ENCODE peak calls at places on chromosomes 12 and 14, in eight cellular contexts. O is cardiac muscle cell, R is keratinocyte, F is adipocyte, X is thoracic aorta, Y is astrocyte of the cerebellum, T is NT2/D1, H is Caco-2. V is an unnamed sample.

GRCh38 chr12:77888611-77889010 is 57.9 kb downstream of the NAV3 start:
- DNase-seq in O (no peak), R (peak; percentile 70), F (peak; percentile 47), X (no peak), Y (peak; percentile 51), T (no peak), H (no peak), V (no peak)

GRCh38 chr14:57390806-57391562 is 598 bp downstream of the NAA30 start:
- DNase-seq in O (peak; percentile 58), R (no peak), F (peak; percentile 63), X (no peak), Y (no peak), T (no peak), H (peak; percentile 42), V (no peak)

GRCh38 chr12:122491991-122492390 is 8.7 kb downstream of the ZCCHC8 start:
- DNase-seq in O (no peak), R (no peak), F (no peak), X (no peak), Y (no peak), T (no peak), H (no peak), V (no peak)

GRCh38 chr12:29309320-29309902 is 71.6 kb downstream of the ERGIC2 start:
- DNase-seq in O (peak; percentile 13), R (no peak), F (peak; percentile 67), X (no peak), Y (no peak), T (no peak), H (no peak), V (peak; percentile 7)

GRCh38 chr12:50597200-50598195 is 92.7 kb downstream of the DIP2B start:
- DNase-seq in O (no peak), R (peak; percentile 61), F (peak; percentile 71), X (peak; percentile 5), Y (no peak), T (no peak), H (no peak), V (peak; percentile 19)

GRCh38 chr12:100267603-100268281 is 765 bp downstream of the SCYL2 start:
- DNase-seq in O (no peak), R (no peak), F (peak; percentile 68), X (no peak), Y (no peak), T (no peak), H (no peak), V (no peak)

GRCh38 chr12:78375461-78375860 is 489.1 kb upstream of the SYT1 start:
- DNase-seq in O (no peak), R (no peak), F (no peak), X (no peak), Y (no peak), T (no peak), H (no peak), V (no peak)

GRCh38 chr12:109461846-109462766 is 15.0 kb downstream of the KCTD10 start:
- DNase-seq in O (peak; percentile 69), R (peak; percentile 35), F (peak; percentile 98), X (peak; percentile 78), Y (peak; percentile 82), T (no peak), H (peak; percentile 79), V (no peak)

GRCh38 chr14:35393826-35394225 is 10.7 kb downstream of the NFKBIA start:
- DNase-seq in O (no peak), R (no peak), F (no peak), X (no peak), Y (no peak), T (no peak), H (no peak), V (no peak)

GRCh38 chr14:71651228-71651627 is 281.0 kb upstream of the RGS6 start:
- DNase-seq in O (no peak), R (no peak), F (peak; percentile 86), X (peak; percentile 10), Y (peak; percentile 84), T (no peak), H (no peak), V (peak; percentile 11)

GRCh38 chr12:25694072-25694471 is 141.0 kb upstream of the LMNTD1 start:
- DNase-seq in O (no peak), R (no peak), F (peak; percentile 89), X (peak; percentile 11), Y (no peak), T (no peak), H (no peak), V (no peak)

GRCh38 chr14:58969951-58970751 is 218.3 kb upstream of the DAAM1 start:
- DNase-seq in O (peak; percentile 37), R (no peak), F (no peak), X (no peak), Y (no peak), T (peak; percentile 43), H (no peak), V (no peak)

GRCh38 chr14:73594491-73594890 is 2.8 kb downstream of the ACOT4 start:
- DNase-seq in O (no peak), R (no peak), F (no peak), X (no peak), Y (no peak), T (no peak), H (no peak), V (no peak)

GRCh38 chr12:102093319-102093718 is 26.6 kb downstream of the NUP37 start:
- DNase-seq in O (no peak), R (no peak), F (peak; percentile 74), X (no peak), Y (no peak), T (no peak), H (no peak), V (no peak)

GRCh38 chr12:104604070-104604994 is 147.6 kb downstream of the CHST11 start:
- DNase-seq in O (peak; percentile 32), R (peak; percentile 93), F (peak; percentile 94), X (peak; percentile 73), Y (peak; percentile 76), T (peak; percentile 33), H (no peak), V (peak; percentile 96)

GRCh38 chr12:12070674-12071661 is at the start of gene BCL2L14:
- DNase-seq in O (no peak), R (no peak), F (no peak), X (no peak), Y (no peak), T (no peak), H (peak; percentile 74), V (no peak)

GRCh38 chr12:121827351-121828099 is 23.7 kb downstream of the SETD1B start:
- DNase-seq in O (no peak), R (no peak), F (no peak), X (no peak), Y (no peak), T (no peak), H (no peak), V (no peak)

GRCh38 chr14:105536051-105536450 is 9.7 kb downstream of the TMEM121 start:
- DNase-seq in O (no peak), R (no peak), F (no peak), X (no peak), Y (no peak), T (no peak), H (no peak), V (no peak)

GRCh38 chr12:57615637-57616036 is 4.4 kb downstream of the ARHGEF25 start:
- DNase-seq in O (no peak), R (no peak), F (no peak), X (no peak), Y (no peak), T (no peak), H (no peak), V (no peak)

GRCh38 chr12:132571598-132571997 is 38.8 kb downstream of the LRCOL1 start:
- DNase-seq in O (no peak), R (no peak), F (no peak), X (no peak), Y (no peak), T (no peak), H (no peak), V (no peak)

GRCh38 chr14:77123381-77124344 is 17.9 kb downstream of the ZDHHC22 start:
- DNase-seq in O (no peak), R (peak; percentile 63), F (no peak), X (no peak), Y (no peak), T (no peak), H (no peak), V (no peak)

GRCh38 chr14:36746907-36747306 is 85.2 kb downstream of the PAX9 start:
- DNase-seq in O (no peak), R (no peak), F (no peak), X (no peak), Y (no peak), T (no peak), H (no peak), V (no peak)

GRCh38 chr12:132084681-132085635 is 59.2 kb downstream of the DDX51 start:
- DNase-seq in O (peak; percentile 85), R (no peak), F (peak; percentile 82), X (peak; percentile 29), Y (peak; percentile 13), T (no peak), H (peak; percentile 92), V (no peak)

GRCh38 chr12:6945613-6946012 is 1.8 kb downstream of the C12orf57 start:
- DNase-seq in O (no peak), R (no peak), F (no peak), X (no peak), Y (no peak), T (no peak), H (no peak), V (no peak)
- H3K4me3 ChIP-seq in O (no peak overlapping the region), R (peak overlapping the region; percentile 64), F (no peak overlapping the region), X (no peak overlapping the region), Y (no peak overlapping the region), T (peak overlapping the region; percentile 52), H (peak overlapping the region; percentile 38), V (no peak overlapping the region)

DNA sequence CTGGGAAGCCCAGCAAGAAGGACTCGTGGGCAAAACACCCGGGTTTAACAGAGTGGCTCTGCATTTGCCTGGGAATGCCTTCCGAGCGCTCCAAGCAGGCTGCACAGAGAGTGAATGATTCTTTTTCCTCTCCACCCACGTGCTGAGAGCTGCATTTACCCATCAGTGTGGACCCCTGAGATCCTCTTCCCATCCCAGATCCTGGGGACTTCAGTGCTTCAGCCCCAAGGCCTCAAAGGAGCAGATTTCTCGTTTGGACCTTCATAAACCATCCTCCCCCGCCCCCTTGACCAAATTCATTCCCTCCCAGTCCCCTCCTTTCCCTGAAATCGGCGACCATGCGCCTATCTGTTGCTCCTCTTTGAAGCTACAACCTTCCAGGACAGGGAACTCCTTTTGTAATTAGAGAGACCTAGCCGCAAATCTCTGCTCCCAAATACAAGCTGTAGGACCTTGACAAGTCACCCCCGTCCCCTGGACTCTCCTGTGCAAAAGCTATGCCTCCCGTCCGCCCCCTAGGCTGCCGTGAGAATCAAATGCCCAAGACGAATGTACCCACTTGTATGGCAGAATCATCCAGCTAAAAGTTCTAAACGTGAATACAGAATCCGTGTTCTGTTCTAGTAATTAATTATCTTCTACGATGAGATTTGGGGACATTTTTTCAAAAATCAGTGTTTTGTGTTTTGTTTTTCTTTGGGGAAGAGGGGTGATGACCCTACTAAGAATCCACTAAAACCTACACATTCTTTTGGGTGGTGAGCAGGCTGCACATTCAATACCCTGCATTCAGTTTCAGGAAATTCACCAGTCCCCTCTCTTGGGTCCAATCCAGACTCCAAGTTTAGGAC is 8.8 kb downstream of the TBX5 start:
- DNase-seq in O (no peak), R (no peak), F (no peak), X (no peak), Y (no peak), T (no peak), H (no peak), V (no peak)
- H3K4me3 ChIP-seq in O (no peak overlapping the region), R (no peak overlapping the region), F (no peak overlapping the region), X (no peak overlapping the region), Y (no peak overlapping the region), T (no peak overlapping the region), H (no peak overlapping the region), V (no peak overlapping the region)

GRCh38 chr12:1962432-1963020 is 41.7 kb downstream of the DCP1B start:
- DNase-seq in O (no peak), R (no peak), F (no peak), X (no peak), Y (no peak), T (no peak), H (no peak), V (no peak)
- H3K4me3 ChIP-seq in O (no peak overlapping the region), R (no peak overlapping the region), F (no peak overlapping the region), X (no peak overlapping the region), Y (no peak overlapping the region), T (no peak overlapping the region), H (no peak overlapping the region), V (no peak overlapping the region)

GRCh38 chr14:21539154-21539940 is 13.2 kb upstream of the SALL2 start:
- DNase-seq in O (no peak), R (no peak), F (no peak), X (no peak), Y (no peak), T (no peak), H (no peak), V (no peak)
- H3K4me3 ChIP-seq in O (no peak overlapping the region), R (no peak overlapping the region), F (no peak overlapping the region), X (no peak overlapping the region), Y (no peak overlapping the region), T (no peak overlapping the region), H (no peak overlapping the region), V (no peak overlapping the region)

V was measured in Jurkat, Clone E6-1.